ENCODE peak calls at places on chromosomes 6 and 20, in four cellular contexts. C, P, F and G are unnamed samples.

GRCh38 chr20:45020236-45020886 is 54.0 kb downstream of the STK4 start:
- DNase-seq in C (no peak), F (no peak), P (no peak), G (no peak)

GRCh38 chr6:13767121-13767794 is 47.1 kb downstream of the MCUR1 start:
- DNase-seq in P (no peak), F (peak), C (no peak), G (no peak)

GRCh38 chr20:60254901-60255411 is 296.7 kb downstream of the CDH26 start:
- DNase-seq in P (no peak), F (no peak), C (no peak), G (no peak)

GRCh38 chr20:61436674-61437279 is 184.7 kb downstream of the CDH4 start:
- DNase-seq in P (no peak), C (no peak), F (no peak), G (no peak)

GRCh38 chr6:17446713-17447112 is 53.3 kb downstream of the CAP2 start:
- DNase-seq in P (no peak), C (no peak), F (no peak), G (no peak)

GRCh38 chr6:56480246-56480645 is 162.4 kb downstream of the DST start:
- DNase-seq in F (no peak), P (no peak), C (no peak), G (no peak)

GRCh38 chr20:9145142-9145541 is 76.3 kb downstream of the PLCB4 start:
- DNase-seq in F (no peak), P (no peak), C (no peak), G (no peak)

GRCh38 chr6:53250761-53251672 is 97.7 kb downstream of the ELOVL5 start:
- DNase-seq in C (no peak), P (no peak), F (no peak), G (no peak)

GRCh38 chr6:143128346-143129015 is 67.8 kb downstream of the AIG1 start:
- DNase-seq in P (no peak), F (no peak), C (no peak), G (peak)

GRCh38 chr6:30206799-30207618 is 6.2 kb downstream of the TRIM26 start:
- DNase-seq in C (no peak), F (no peak), P (no peak), G (no peak)

GRCh38 chr20:60200305-60200918 is 242.2 kb downstream of the CDH26 start:
- DNase-seq in F (no peak), P (no peak), C (no peak), G (no peak)

GRCh38 chr20:48805286-48805685 is 22.5 kb downstream of the PREX1 start:
- DNase-seq in P (no peak), C (no peak), F (peak), G (no peak)

GRCh38 chr6:19301980-19302379 is 535.2 kb upstream of the ID4 start:
- DNase-seq in C (no peak), P (no peak), F (no peak), G (no peak)